ENCODE peak calls at places on chromosome 20, in nine cellular contexts. M is caudate nucleus; T is fibroblast of lung; C is A172; V is HT1080; Y is activated naive CD8-positive, alpha-beta T cell treated with anti-CD3 and anti-CD28 coated beads, Interleukin-2, amount 50 U/mL, for 24 hours; S is activated CD4-positive, alpha-beta T cell treated with anti-CD3 and anti-CD28 coated beads for 36 hours; G is stimulated activated CD4-positive, alpha-beta T cell treated with anti-CD3 and anti-CD28 coated beads, Interleukin-1b, Interleukin-23, amount 100 ng/mL, for 24 hours; B is astrocyte of the hippocampus. O is an unnamed sample.

GRCh38 chr20:21518292-21518991 is 4.6 kb upstream of the NKX2-2 start:
- DNase-seq in T (no peak), M (no peak), V (no peak), C (no peak), G (no peak), S (no peak), Y (no peak), B (no peak), O (no peak)

GRCh38 chr20:48783533-48784272 is 44.1 kb downstream of the PREX1 start:
- DNase-seq in V (no peak), M (no peak), T (peak; percentile 51), G (no peak), B (peak; percentile 54), Y (no peak), S (peak; percentile 68), C (no peak), O (no peak)

GRCh38 chr20:3420211-3420707 is 12.8 kb upstream of the DNAAF9 start:
- DNase-seq in B (no peak), T (peak; percentile 78), M (no peak), C (no peak), V (peak; percentile 57), G (no peak), Y (peak; percentile 34), S (peak; percentile 78), O (peak; percentile 22)

GRCh38 chr20:43691928-43692524 is 25.1 kb downstream of the MYBL2 start:
- DNase-seq in T (peak; percentile 44), C (peak; percentile 57), G (peak; percentile 27), S (peak; percentile 81), V (peak; percentile 52), Y (peak; percentile 76), M (no peak), B (peak; percentile 30), O (no peak)

GRCh38 chr20:41245086-41245707 is 72.3 kb downstream of the ZHX3 start:
- DNase-seq in B (peak; percentile 46), T (peak; percentile 52), S (peak; percentile 29), V (no peak), M (peak; percentile 27), Y (no peak), G (no peak), C (no peak), O (peak; percentile 29)

GRCh38 chr20:2387180-2387577 is 6.5 kb downstream of the TGM6 start:
- DNase-seq in Y (peak; percentile 66), T (peak; percentile 26), G (no peak), S (peak; percentile 82), B (peak; percentile 29), C (peak; percentile 60), M (no peak), V (peak; percentile 61), O (no peak)

GRCh38 chr20:62488470-62488869 is 12.7 kb upstream of the GATA5 start:
- DNase-seq in G (no peak), Y (no peak), T (no peak), V (no peak), M (no peak), S (no peak), C (no peak), B (no peak), O (no peak)

GRCh38 chr20:61460261-61461047 is 208.4 kb downstream of the CDH4 start:
- DNase-seq in Y (no peak), G (no peak), B (no peak), V (no peak), T (no peak), C (no peak), M (no peak), S (no peak), O (no peak)

GRCh38 chr20:2696646-2697045 is 4.1 kb downstream of the EBF4 start:
- DNase-seq in V (no peak), M (no peak), S (no peak), Y (no peak), T (no peak), C (no peak), B (no peak), G (no peak), O (no peak)